ENCODE peak calls at places on chromosome 11, in nine cellular contexts. One of them, this sample, is unnamed. For H3K4me1, the result is how much of the 10 kb centered on the place peaks cover.

GRCh38 chr11:77198440-77198849 is 70.4 kb downstream of the MYO7A start:
- DNase-seq in PC-3: peak
- DNase-seq in mammary epithelial cell: no peak
- DNase-seq in heart left ventricle: no peak
- DNase-seq in cardiac muscle cell: peak
- DNase-seq in thyroid gland: peak
- DNase-seq in adrenal gland: peak
- DNase-seq in Panc1: no peak
- DNase-seq in psoas muscle: no peak
- DNase-seq in this sample: peak

GRCh38 chr11:65558002-65558784 is at the start of gene LTBP3:
- DNase-seq in PC-3: peak
- DNase-seq in mammary epithelial cell: peak
- DNase-seq in heart left ventricle: peak
- DNase-seq in cardiac muscle cell: peak
- DNase-seq in thyroid gland: peak
- DNase-seq in adrenal gland: peak
- DNase-seq in Panc1: no peak
- DNase-seq in psoas muscle: peak
- DNase-seq in this sample: peak

GRCh38 chr11:26473216-26474194 is 98.6 kb downstream of the MUC15 start:
- DNase-seq in PC-3: no peak
- DNase-seq in mammary epithelial cell: no peak
- DNase-seq in heart left ventricle: no peak
- DNase-seq in cardiac muscle cell: peak
- DNase-seq in thyroid gland: no peak
- DNase-seq in adrenal gland: no peak
- DNase-seq in Panc1: no peak
- DNase-seq in psoas muscle: no peak
- DNase-seq in this sample: no peak

GRCh38 chr11:122617297-122617696 is 38.2 kb upstream of the UBASH3B start:
- DNase-seq in PC-3: peak
- DNase-seq in mammary epithelial cell: peak
- DNase-seq in heart left ventricle: no peak
- DNase-seq in cardiac muscle cell: no peak
- DNase-seq in thyroid gland: no peak
- DNase-seq in adrenal gland: no peak
- DNase-seq in Panc1: no peak
- DNase-seq in psoas muscle: no peak
- DNase-seq in this sample: no peak

GRCh38 chr11:80350541-80350940 is 909.7 kb upstream of the TENM4 start:
- DNase-seq in PC-3: peak
- DNase-seq in mammary epithelial cell: no peak
- DNase-seq in heart left ventricle: no peak
- DNase-seq in cardiac muscle cell: no peak
- DNase-seq in thyroid gland: no peak
- DNase-seq in adrenal gland: no peak
- DNase-seq in Panc1: no peak
- DNase-seq in psoas muscle: no peak
- DNase-seq in this sample: no peak

GRCh38 chr11:106398396-106399074 is 321.1 kb downstream of the AASDHPPT start:
- DNase-seq in PC-3: peak
- DNase-seq in mammary epithelial cell: no peak
- DNase-seq in heart left ventricle: no peak
- DNase-seq in cardiac muscle cell: no peak
- DNase-seq in thyroid gland: no peak
- DNase-seq in adrenal gland: no peak
- DNase-seq in Panc1: no peak
- DNase-seq in psoas muscle: no peak
- DNase-seq in this sample: no peak

GRCh38 chr11:74822187-74822586 is 73.5 kb downstream of the RNF169 start:
- DNase-seq in PC-3: no peak
- DNase-seq in mammary epithelial cell: no peak
- DNase-seq in heart left ventricle: no peak
- DNase-seq in cardiac muscle cell: no peak
- DNase-seq in thyroid gland: no peak
- DNase-seq in adrenal gland: no peak
- DNase-seq in Panc1: no peak
- DNase-seq in psoas muscle: no peak
- DNase-seq in this sample: no peak

GRCh38 chr11:18490736-18491485 is 35.3 kb downstream of the LDHAL6A start:
- DNase-seq in PC-3: no peak
- DNase-seq in mammary epithelial cell: no peak
- DNase-seq in heart left ventricle: no peak
- DNase-seq in cardiac muscle cell: no peak
- DNase-seq in thyroid gland: no peak
- DNase-seq in adrenal gland: no peak
- DNase-seq in Panc1: no peak
- DNase-seq in psoas muscle: no peak
- DNase-seq in this sample: no peak

GRCh38 chr11:125170406-125171031 is 6.0 kb downstream of the PKNOX2 start:
- DNase-seq in PC-3: no peak
- DNase-seq in mammary epithelial cell: no peak
- DNase-seq in heart left ventricle: peak
- DNase-seq in cardiac muscle cell: peak
- DNase-seq in thyroid gland: peak
- DNase-seq in adrenal gland: peak
- DNase-seq in Panc1: no peak
- DNase-seq in psoas muscle: peak
- DNase-seq in this sample: peak

GRCh38 chr11:76763573-76764348 is 19.4 kb upstream of the TSKU start:
- DNase-seq in PC-3: peak
- DNase-seq in mammary epithelial cell: peak
- DNase-seq in heart left ventricle: peak
- DNase-seq in cardiac muscle cell: no peak
- DNase-seq in thyroid gland: no peak
- DNase-seq in adrenal gland: peak
- DNase-seq in Panc1: no peak
- DNase-seq in psoas muscle: no peak
- DNase-seq in this sample: no peak

GRCh38 chr11:128903248-128904041 is 12.3 kb downstream of the KCNJ5 start:
- DNase-seq in PC-3: no peak
- DNase-seq in mammary epithelial cell: peak
- DNase-seq in heart left ventricle: peak
- DNase-seq in cardiac muscle cell: no peak
- DNase-seq in thyroid gland: peak
- DNase-seq in adrenal gland: peak
- DNase-seq in Panc1: no peak
- DNase-seq in psoas muscle: peak
- DNase-seq in this sample: no peak

GRCh38 chr11:33187851-33188722 is 26.8 kb upstream of the CSTF3 start:
- DNase-seq in PC-3: no peak
- DNase-seq in mammary epithelial cell: no peak
- DNase-seq in heart left ventricle: no peak
- DNase-seq in cardiac muscle cell: no peak
- DNase-seq in thyroid gland: no peak
- DNase-seq in adrenal gland: no peak
- DNase-seq in Panc1: no peak
- DNase-seq in psoas muscle: no peak
- DNase-seq in this sample: no peak

GRCh38 chr11:124123587-124123986 is 8.3 kb downstream of the VWA5A start:
- DNase-seq in PC-3: no peak
- DNase-seq in mammary epithelial cell: no peak
- DNase-seq in heart left ventricle: no peak
- DNase-seq in cardiac muscle cell: no peak
- DNase-seq in thyroid gland: no peak
- DNase-seq in adrenal gland: no peak
- DNase-seq in Panc1: no peak
- DNase-seq in psoas muscle: no peak
- DNase-seq in this sample: no peak
- TF ChIP-seq CTCF in PC-3: peak
- TF ChIP-seq CTCF in mammary epithelial cell: peak
- TF ChIP-seq CTCF in heart left ventricle: no peak
- TF ChIP-seq CTCF in cardiac muscle cell: no peak
- TF ChIP-seq CTCF in thyroid gland: no peak
- TF ChIP-seq CTCF in adrenal gland: no peak
- TF ChIP-seq CTCF in Panc1: peak
- TF ChIP-seq CTCF in psoas muscle: no peak
- TF ChIP-seq CTCF in this sample: no peak

GRCh38 chr11:36012410-36012809 is 68.5 kb downstream of the LDLRAD3 start:
- DNase-seq in PC-3: peak
- DNase-seq in mammary epithelial cell: peak
- DNase-seq in heart left ventricle: no peak
- DNase-seq in cardiac muscle cell: no peak
- DNase-seq in thyroid gland: no peak
- DNase-seq in adrenal gland: peak
- DNase-seq in Panc1: no peak
- DNase-seq in psoas muscle: no peak
- DNase-seq in this sample: no peak

GRCh38 chr11:36011574-36011973 is 67.7 kb downstream of the LDLRAD3 start:
- DNase-seq in PC-3: no peak
- DNase-seq in mammary epithelial cell: no peak
- DNase-seq in heart left ventricle: no peak
- DNase-seq in cardiac muscle cell: no peak
- DNase-seq in thyroid gland: no peak
- DNase-seq in adrenal gland: no peak
- DNase-seq in Panc1: no peak
- DNase-seq in psoas muscle: no peak
- DNase-seq in this sample: no peak

GRCh38 chr11:36009469-36009868 is 65.6 kb downstream of the LDLRAD3 start:
- DNase-seq in PC-3: peak
- DNase-seq in mammary epithelial cell: peak
- DNase-seq in heart left ventricle: no peak
- DNase-seq in cardiac muscle cell: no peak
- DNase-seq in thyroid gland: no peak
- DNase-seq in adrenal gland: no peak
- DNase-seq in Panc1: no peak
- DNase-seq in psoas muscle: no peak
- DNase-seq in this sample: no peak

GRCh38 chr11:36008576-36008975 is 64.7 kb downstream of the LDLRAD3 start:
- DNase-seq in PC-3: peak
- DNase-seq in mammary epithelial cell: no peak
- DNase-seq in heart left ventricle: no peak
- DNase-seq in cardiac muscle cell: no peak
- DNase-seq in thyroid gland: no peak
- DNase-seq in adrenal gland: no peak
- DNase-seq in Panc1: no peak
- DNase-seq in psoas muscle: no peak
- DNase-seq in this sample: no peak

GRCh38 chr11:36010010-36010740 is 66.3 kb downstream of the LDLRAD3 start:
- DNase-seq in PC-3: peak
- DNase-seq in mammary epithelial cell: peak
- DNase-seq in heart left ventricle: no peak
- DNase-seq in cardiac muscle cell: no peak
- DNase-seq in thyroid gland: no peak
- DNase-seq in adrenal gland: no peak
- DNase-seq in Panc1: no peak
- DNase-seq in psoas muscle: no peak
- DNase-seq in this sample: no peak
- H3K4me1 ChIP-seq in PC-3: half or more
- H3K4me1 ChIP-seq in mammary epithelial cell: half or more
- H3K4me1 ChIP-seq in heart left ventricle: under half
- H3K4me1 ChIP-seq in cardiac muscle cell: under half
- H3K4me1 ChIP-seq in thyroid gland: under half
- H3K4me1 ChIP-seq in adrenal gland: under half
- H3K4me1 ChIP-seq in Panc1: under half
- H3K4me1 ChIP-seq in psoas muscle: under half
- H3K4me1 ChIP-seq in this sample: under half

GRCh38 chr11:44444770-44445321 is 120.6 kb upstream of the CD82 start:
- DNase-seq in PC-3: no peak
- DNase-seq in mammary epithelial cell: no peak
- DNase-seq in heart left ventricle: no peak
- DNase-seq in cardiac muscle cell: no peak
- DNase-seq in thyroid gland: no peak
- DNase-seq in adrenal gland: no peak
- DNase-seq in Panc1: no peak
- DNase-seq in psoas muscle: no peak
- DNase-seq in this sample: no peak

GRCh38 chr11:44446996-44447771 is 118.3 kb upstream of the CD82 start:
- DNase-seq in PC-3: no peak
- DNase-seq in mammary epithelial cell: no peak
- DNase-seq in heart left ventricle: no peak
- DNase-seq in cardiac muscle cell: no peak
- DNase-seq in thyroid gland: no peak
- DNase-seq in adrenal gland: no peak
- DNase-seq in Panc1: no peak
- DNase-seq in psoas muscle: no peak
- DNase-seq in this sample: no peak

GRCh38 chr11:44443836-44444769 is 121.4 kb upstream of the CD82 start:
- DNase-seq in PC-3: no peak
- DNase-seq in mammary epithelial cell: no peak
- DNase-seq in heart left ventricle: no peak
- DNase-seq in cardiac muscle cell: no peak
- DNase-seq in thyroid gland: no peak
- DNase-seq in adrenal gland: no peak
- DNase-seq in Panc1: no peak
- DNase-seq in psoas muscle: no peak
- DNase-seq in this sample: no peak

GRCh38 chr11:44446341-44446712 is 119.1 kb upstream of the CD82 start:
- DNase-seq in PC-3: no peak
- DNase-seq in mammary epithelial cell: no peak
- DNase-seq in heart left ventricle: no peak
- DNase-seq in cardiac muscle cell: no peak
- DNase-seq in thyroid gland: no peak
- DNase-seq in adrenal gland: no peak
- DNase-seq in Panc1: no peak
- DNase-seq in psoas muscle: no peak
- DNase-seq in this sample: no peak

DNA sequence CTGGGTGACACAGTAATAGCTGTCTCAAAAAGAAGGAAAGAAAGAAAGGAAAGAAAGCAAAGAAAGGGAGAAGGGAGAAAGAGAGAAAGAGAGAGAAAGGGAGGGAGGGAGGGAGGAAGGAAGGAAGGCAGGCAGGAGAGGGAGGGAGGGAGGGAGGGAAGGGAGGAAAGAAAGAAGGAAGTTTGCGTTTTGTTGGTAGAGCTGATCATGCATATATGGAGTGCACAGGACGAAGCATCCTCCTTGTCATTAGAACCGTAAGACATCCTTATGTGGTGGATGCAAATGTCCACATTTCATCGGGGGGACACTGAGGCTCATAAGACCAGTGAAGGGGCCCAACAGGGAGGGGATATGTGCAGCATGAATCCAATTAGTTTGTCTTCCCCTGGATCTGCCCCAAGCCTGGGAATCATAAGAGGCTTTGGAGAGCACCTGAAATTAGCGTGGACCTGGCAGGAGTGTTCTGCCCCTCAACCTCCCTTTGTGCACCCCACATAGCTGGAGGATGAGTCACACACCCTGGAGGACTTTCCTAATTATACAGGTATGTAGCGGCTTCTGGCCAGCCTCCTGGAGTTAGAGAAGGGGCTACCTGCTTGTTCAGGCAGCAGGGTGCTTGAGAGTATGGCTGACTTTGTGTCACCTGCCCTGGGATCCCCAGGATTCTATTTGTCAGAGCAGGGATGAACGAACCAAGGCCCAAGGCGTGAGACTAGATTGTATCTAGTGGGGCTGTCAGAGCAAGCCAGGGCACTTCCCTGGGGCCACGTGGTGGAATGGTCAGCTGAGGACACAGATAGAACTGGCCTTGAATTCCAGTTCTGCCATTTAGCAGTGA is 119.7 kb upstream of the CD82 start:
- DNase-seq in PC-3: peak
- DNase-seq in mammary epithelial cell: peak
- DNase-seq in heart left ventricle: no peak
- DNase-seq in cardiac muscle cell: no peak
- DNase-seq in thyroid gland: peak
- DNase-seq in adrenal gland: no peak
- DNase-seq in Panc1: no peak
- DNase-seq in psoas muscle: no peak
- DNase-seq in this sample: no peak
- H3K27ac ChIP-seq in PC-3: no peak
- H3K27ac ChIP-seq in mammary epithelial cell: no peak
- H3K27ac ChIP-seq in heart left ventricle: no peak
- H3K27ac ChIP-seq in cardiac muscle cell: no peak
- H3K27ac ChIP-seq in thyroid gland: no peak
- H3K27ac ChIP-seq in adrenal gland: no peak
- H3K27ac ChIP-seq in Panc1: no peak
- H3K27ac ChIP-seq in psoas muscle: no peak
- H3K27ac ChIP-seq in this sample: no peak

GRCh38 chr11:6900327-6900999 is 8.2 kb upstream of the OR2D2 start:
- DNase-seq in PC-3: peak
- DNase-seq in mammary epithelial cell: no peak
- DNase-seq in heart left ventricle: no peak
- DNase-seq in cardiac muscle cell: no peak
- DNase-seq in thyroid gland: no peak
- DNase-seq in adrenal gland: no peak
- DNase-seq in Panc1: no peak
- DNase-seq in psoas muscle: no peak
- DNase-seq in this sample: no peak
- TF ChIP-seq CTCF in PC-3: peak
- TF ChIP-seq CTCF in mammary epithelial cell: peak
- TF ChIP-seq CTCF in heart left ventricle: no peak
- TF ChIP-seq CTCF in cardiac muscle cell: no peak
- TF ChIP-seq CTCF in thyroid gland: no peak
- TF ChIP-seq CTCF in adrenal gland: no peak
- TF ChIP-seq CTCF in Panc1: peak
- TF ChIP-seq CTCF in psoas muscle: peak
- TF ChIP-seq CTCF in this sample: no peak

This sample was measured in pancreas.